ENCODE peak calls at places on chromosome X, in four cellular contexts. One of them, this sample, is unnamed.

GRCh38 chrX:85052636-85053343 is 49.1 kb downstream of the APOOL start:
- DNase-seq in WTC11: no peak
- DNase-seq in NCI-H1092: no peak
- DNase-seq in tibial artery: no peak
- DNase-seq in this sample: no peak

GRCh38 chrX:54920610-54921426 is at the start of gene TRO:
- DNase-seq in WTC11: peak
- DNase-seq in NCI-H1092: peak
- DNase-seq in tibial artery: no peak
- DNase-seq in this sample: peak

GRCh38 chrX:72308566-72309296 is 3.0 kb upstream of the CITED1 start:
- DNase-seq in WTC11: peak
- DNase-seq in NCI-H1092: peak
- DNase-seq in tibial artery: peak
- DNase-seq in this sample: peak

GRCh38 chrX:50812995-50813842 is 775 bp downstream of the SHROOM4 start:
- DNase-seq in WTC11: peak
- DNase-seq in NCI-H1092: no peak
- DNase-seq in tibial artery: peak
- DNase-seq in this sample: no peak

GRCh38 chrX:156001001-156001666 is 3.6 kb downstream of the IL9R start:
- DNase-seq in WTC11: no peak
- DNase-seq in NCI-H1092: no peak
- DNase-seq in tibial artery: no peak
- DNase-seq in this sample: no peak

GRCh38 chrX:111823068-111823467 is 52.9 kb upstream of the TRPC5OS start:
- DNase-seq in WTC11: peak
- DNase-seq in NCI-H1092: no peak
- DNase-seq in tibial artery: no peak
- DNase-seq in this sample: no peak

GRCh38 chrX:108737754-108738153 is 1.4 kb upstream of the IRS4 start:
- DNase-seq in WTC11: no peak
- DNase-seq in NCI-H1092: no peak
- DNase-seq in tibial artery: no peak
- DNase-seq in this sample: no peak

GRCh38 chrX:34809096-34809495 is 133.5 kb upstream of the FAM47B start:
- DNase-seq in WTC11: no peak
- DNase-seq in NCI-H1092: no peak
- DNase-seq in tibial artery: no peak
- DNase-seq in this sample: no peak

GRCh38 chrX:119692241-119693031 is 532 bp downstream of the SEPTIN6 start:
- DNase-seq in WTC11: peak
- DNase-seq in NCI-H1092: no peak
- DNase-seq in tibial artery: peak
- DNase-seq in this sample: peak

GRCh38 chrX:341541-342101 is 23.0 kb upstream of the GTPBP6 start:
- DNase-seq in WTC11: peak
- DNase-seq in NCI-H1092: no peak
- DNase-seq in tibial artery: peak
- DNase-seq in this sample: no peak

GRCh38 chrX:72271091-72271490 is 6.0 kb downstream of the RPS4X start:
- DNase-seq in WTC11: no peak
- DNase-seq in NCI-H1092: no peak
- DNase-seq in tibial artery: no peak
- DNase-seq in this sample: no peak

GRCh38 chrX:30806187-30806728 is 82.8 kb downstream of the TAB3 start:
- DNase-seq in WTC11: no peak
- DNase-seq in NCI-H1092: no peak
- DNase-seq in tibial artery: no peak
- DNase-seq in this sample: no peak

GRCh38 chrX:40152173-40152705 is 54.5 kb upstream of the BCOR start:
- DNase-seq in WTC11: peak
- DNase-seq in NCI-H1092: no peak
- DNase-seq in tibial artery: peak
- DNase-seq in this sample: no peak

GRCh38 chrX:43949669-43950068 is 23.5 kb downstream of the NDP start:
- DNase-seq in WTC11: peak
- DNase-seq in NCI-H1092: no peak
- DNase-seq in tibial artery: no peak
- DNase-seq in this sample: peak

GRCh38 chrX:107628662-107629532 is 587 bp downstream of the PRPS1 start:
- DNase-seq in WTC11: peak
- DNase-seq in NCI-H1092: peak
- DNase-seq in tibial artery: peak
- DNase-seq in this sample: peak

GRCh38 chrX:154834562-154834961 is at the start of gene SMIM9:
- DNase-seq in WTC11: no peak
- DNase-seq in NCI-H1092: no peak
- DNase-seq in tibial artery: no peak
- DNase-seq in this sample: no peak

GRCh38 chrX:17081535-17081934 is 135.1 kb downstream of the REPS2 start:
- DNase-seq in WTC11: no peak
- DNase-seq in NCI-H1092: no peak
- DNase-seq in tibial artery: no peak
- DNase-seq in this sample: no peak